ENCODE peak calls at places on chromosomes 2 and 18, in nine cellular contexts. One of them, this sample, is unnamed.

GRCh38 chr2:100494712-100495111 is 24.4 kb downstream of the NMS start:
- DNase-seq in PC-9: no peak
- DNase-seq in aorta: no peak
- DNase-seq in spleen: no peak
- DNase-seq in transverse colon: no peak
- DNase-seq in psoas muscle: no peak
- DNase-seq in tibial nerve: no peak
- DNase-seq in left ventricle myocardium inferior: no peak
- DNase-seq in keratinocyte: no peak
- DNase-seq in this sample: no peak

GRCh38 chr2:41934323-41935003 is 113.4 kb upstream of the PKDCC start:
- DNase-seq in tibial nerve: no peak
- DNase-seq in psoas muscle: peak; percentile 41
- DNase-seq in PC-9: no peak
- DNase-seq in spleen: no peak
- DNase-seq in aorta: no peak
- DNase-seq in keratinocyte: no peak
- DNase-seq in transverse colon: no peak
- DNase-seq in left ventricle myocardium inferior: peak; percentile 48
- DNase-seq in this sample: no peak

GRCh38 chr2:71190959-71191943 is 35.7 kb downstream of the PAIP2B start:
- DNase-seq in aorta: no peak
- DNase-seq in spleen: no peak
- DNase-seq in left ventricle myocardium inferior: no peak
- DNase-seq in PC-9: no peak
- DNase-seq in transverse colon: no peak
- DNase-seq in keratinocyte: no peak
- DNase-seq in psoas muscle: no peak
- DNase-seq in tibial nerve: no peak
- DNase-seq in this sample: no peak

GRCh38 chr18:64380117-64380516 is 231.2 kb upstream of the LINC00305 start:
- DNase-seq in aorta: no peak
- DNase-seq in spleen: no peak
- DNase-seq in keratinocyte: no peak
- DNase-seq in psoas muscle: no peak
- DNase-seq in left ventricle myocardium inferior: no peak
- DNase-seq in tibial nerve: no peak
- DNase-seq in transverse colon: no peak
- DNase-seq in PC-9: no peak
- DNase-seq in this sample: no peak

GRCh38 chr2:240991378-240992263 is 6.8 kb upstream of the SNED1 start:
- DNase-seq in transverse colon: peak; percentile 77
- DNase-seq in left ventricle myocardium inferior: peak; percentile 86
- DNase-seq in keratinocyte: no peak
- DNase-seq in spleen: peak; percentile 89
- DNase-seq in PC-9: peak; percentile 95
- DNase-seq in tibial nerve: peak; percentile 83
- DNase-seq in aorta: peak; percentile 97
- DNase-seq in psoas muscle: peak; percentile 95
- DNase-seq in this sample: peak; percentile 88

GRCh38 chr2:111896576-111896975 is 1.8 kb upstream of the MERTK start:
- DNase-seq in aorta: no peak
- DNase-seq in spleen: no peak
- DNase-seq in transverse colon: no peak
- DNase-seq in tibial nerve: no peak
- DNase-seq in keratinocyte: no peak
- DNase-seq in psoas muscle: no peak
- DNase-seq in PC-9: no peak
- DNase-seq in left ventricle myocardium inferior: no peak
- DNase-seq in this sample: no peak

GRCh38 chr2:23586691-23587090 is 201.7 kb downstream of the KLHL29 start:
- DNase-seq in keratinocyte: no peak
- DNase-seq in psoas muscle: no peak
- DNase-seq in spleen: peak; percentile 24
- DNase-seq in tibial nerve: no peak
- DNase-seq in left ventricle myocardium inferior: no peak
- DNase-seq in PC-9: no peak
- DNase-seq in aorta: peak; percentile 41
- DNase-seq in transverse colon: no peak
- DNase-seq in this sample: no peak

GRCh38 chr18:48826806-48827205 is 124.0 kb downstream of the SMAD7 start:
- DNase-seq in transverse colon: no peak
- DNase-seq in PC-9: no peak
- DNase-seq in keratinocyte: no peak
- DNase-seq in aorta: peak; percentile 67
- DNase-seq in psoas muscle: no peak
- DNase-seq in tibial nerve: no peak
- DNase-seq in spleen: peak; percentile 58
- DNase-seq in left ventricle myocardium inferior: no peak
- DNase-seq in this sample: peak; percentile 8

GRCh38 chr2:36731941-36732700 is 35.6 kb downstream of the VIT start:
- DNase-seq in aorta: no peak
- DNase-seq in tibial nerve: no peak
- DNase-seq in keratinocyte: no peak
- DNase-seq in psoas muscle: no peak
- DNase-seq in transverse colon: no peak
- DNase-seq in left ventricle myocardium inferior: no peak
- DNase-seq in PC-9: peak; percentile 37
- DNase-seq in spleen: no peak
- DNase-seq in this sample: no peak

GRCh38 chr2:620456-621302 is 56.5 kb downstream of the TMEM18 start:
- DNase-seq in keratinocyte: no peak
- DNase-seq in aorta: no peak
- DNase-seq in left ventricle myocardium inferior: no peak
- DNase-seq in PC-9: no peak
- DNase-seq in transverse colon: no peak
- DNase-seq in psoas muscle: no peak
- DNase-seq in spleen: no peak
- DNase-seq in tibial nerve: no peak
- DNase-seq in this sample: no peak

GRCh38 chr2:168050377-168050776 is 197.0 kb downstream of the STK39 start:
- DNase-seq in PC-9: no peak
- DNase-seq in left ventricle myocardium inferior: no peak
- DNase-seq in tibial nerve: no peak
- DNase-seq in spleen: no peak
- DNase-seq in transverse colon: no peak
- DNase-seq in aorta: no peak
- DNase-seq in keratinocyte: no peak
- DNase-seq in psoas muscle: no peak
- DNase-seq in this sample: no peak

GRCh38 chr2:191677091-191677645 is 768 bp upstream of the NABP1 start:
- DNase-seq in psoas muscle: no peak
- DNase-seq in left ventricle myocardium inferior: no peak
- DNase-seq in PC-9: no peak
- DNase-seq in spleen: no peak
- DNase-seq in keratinocyte: no peak
- DNase-seq in tibial nerve: no peak
- DNase-seq in transverse colon: peak; percentile 30
- DNase-seq in aorta: peak; percentile 64
- DNase-seq in this sample: peak; percentile 35

GRCh38 chr2:177808984-177809809 is 263.4 kb downstream of the PDE11A start:
- DNase-seq in keratinocyte: no peak
- DNase-seq in psoas muscle: no peak
- DNase-seq in transverse colon: no peak
- DNase-seq in aorta: no peak
- DNase-seq in left ventricle myocardium inferior: no peak
- DNase-seq in spleen: no peak
- DNase-seq in tibial nerve: no peak
- DNase-seq in PC-9: no peak
- DNase-seq in this sample: no peak

GRCh38 chr2:31334311-31335026 is 80.1 kb downstream of the XDH start:
- DNase-seq in left ventricle myocardium inferior: no peak
- DNase-seq in psoas muscle: no peak
- DNase-seq in keratinocyte: no peak
- DNase-seq in transverse colon: no peak
- DNase-seq in aorta: no peak
- DNase-seq in tibial nerve: no peak
- DNase-seq in spleen: no peak
- DNase-seq in PC-9: peak; percentile 12
- DNase-seq in this sample: no peak

GRCh38 chr18:2853926-2854664 is 7.3 kb downstream of the EMILIN2 start:
- DNase-seq in psoas muscle: no peak
- DNase-seq in PC-9: no peak
- DNase-seq in keratinocyte: no peak
- DNase-seq in spleen: no peak
- DNase-seq in aorta: no peak
- DNase-seq in transverse colon: no peak
- DNase-seq in left ventricle myocardium inferior: no peak
- DNase-seq in tibial nerve: no peak
- DNase-seq in this sample: no peak

GRCh38 chr2:109223490-109223889 is 94.5 kb downstream of the SH3RF3 start:
- DNase-seq in left ventricle myocardium inferior: no peak
- DNase-seq in aorta: no peak
- DNase-seq in transverse colon: no peak
- DNase-seq in PC-9: no peak
- DNase-seq in spleen: no peak
- DNase-seq in keratinocyte: no peak
- DNase-seq in tibial nerve: no peak
- DNase-seq in psoas muscle: no peak
- DNase-seq in this sample: no peak

GRCh38 chr2:123840614-123841013 is 184.5 kb upstream of the CNTNAP5 start:
- DNase-seq in keratinocyte: no peak
- DNase-seq in transverse colon: no peak
- DNase-seq in spleen: no peak
- DNase-seq in aorta: no peak
- DNase-seq in tibial nerve: no peak
- DNase-seq in psoas muscle: no peak
- DNase-seq in PC-9: no peak
- DNase-seq in left ventricle myocardium inferior: no peak
- DNase-seq in this sample: no peak

GRCh38 chr2:55047677-55048299 is 2.5 kb downstream of the RTN4 start:
- DNase-seq in aorta: no peak
- DNase-seq in psoas muscle: no peak
- DNase-seq in left ventricle myocardium inferior: no peak
- DNase-seq in spleen: no peak
- DNase-seq in keratinocyte: no peak
- DNase-seq in transverse colon: no peak
- DNase-seq in PC-9: peak; percentile 12
- DNase-seq in tibial nerve: no peak
- DNase-seq in this sample: no peak

GRCh38 chr18:49645836-49646235 is 84.0 kb downstream of the LIPG start:
- DNase-seq in spleen: peak; percentile 44
- DNase-seq in tibial nerve: no peak
- DNase-seq in aorta: no peak
- DNase-seq in psoas muscle: peak; percentile 73
- DNase-seq in transverse colon: peak; percentile 27
- DNase-seq in left ventricle myocardium inferior: peak; percentile 71
- DNase-seq in PC-9: no peak
- DNase-seq in keratinocyte: no peak
- DNase-seq in this sample: peak; percentile 80

GRCh38 chr2:67627456-67627855 is 230.3 kb downstream of the ETAA1 start:
- DNase-seq in PC-9: no peak
- DNase-seq in keratinocyte: no peak
- DNase-seq in tibial nerve: no peak
- DNase-seq in spleen: no peak
- DNase-seq in aorta: no peak
- DNase-seq in transverse colon: no peak
- DNase-seq in psoas muscle: no peak
- DNase-seq in left ventricle myocardium inferior: no peak
- DNase-seq in this sample: no peak

GRCh38 chr2:200963129-200963917 is at the start of gene ORC2:
- DNase-seq in left ventricle myocardium inferior: peak; percentile 93
- DNase-seq in aorta: peak; percentile 97
- DNase-seq in PC-9: peak; percentile 96
- DNase-seq in transverse colon: peak; percentile 96
- DNase-seq in psoas muscle: peak; percentile 95
- DNase-seq in tibial nerve: peak; percentile 93
- DNase-seq in keratinocyte: peak; percentile 81
- DNase-seq in spleen: peak; percentile 94
- DNase-seq in this sample: peak; percentile 95
- H3K4me1 ChIP-seq in left ventricle myocardium inferior: peaks cover 80% of the 10 kb centered on the region
- H3K4me1 ChIP-seq in aorta: peaks cover 8% of the 10 kb centered on the region
- H3K4me1 ChIP-seq in PC-9: peaks cover 51% of the 10 kb centered on the region
- H3K4me1 ChIP-seq in transverse colon: peaks cover 62% of the 10 kb centered on the region
- H3K4me1 ChIP-seq in psoas muscle: peaks cover 21% of the 10 kb centered on the region
- H3K4me1 ChIP-seq in tibial nerve: peaks cover 51% of the 10 kb centered on the region
- H3K4me1 ChIP-seq in keratinocyte: peaks cover 41% of the 10 kb centered on the region
- H3K4me1 ChIP-seq in spleen: peaks cover 44% of the 10 kb centered on the region
- H3K4me1 ChIP-seq in this sample: peaks cover 33% of the 10 kb centered on the region

DNA sequence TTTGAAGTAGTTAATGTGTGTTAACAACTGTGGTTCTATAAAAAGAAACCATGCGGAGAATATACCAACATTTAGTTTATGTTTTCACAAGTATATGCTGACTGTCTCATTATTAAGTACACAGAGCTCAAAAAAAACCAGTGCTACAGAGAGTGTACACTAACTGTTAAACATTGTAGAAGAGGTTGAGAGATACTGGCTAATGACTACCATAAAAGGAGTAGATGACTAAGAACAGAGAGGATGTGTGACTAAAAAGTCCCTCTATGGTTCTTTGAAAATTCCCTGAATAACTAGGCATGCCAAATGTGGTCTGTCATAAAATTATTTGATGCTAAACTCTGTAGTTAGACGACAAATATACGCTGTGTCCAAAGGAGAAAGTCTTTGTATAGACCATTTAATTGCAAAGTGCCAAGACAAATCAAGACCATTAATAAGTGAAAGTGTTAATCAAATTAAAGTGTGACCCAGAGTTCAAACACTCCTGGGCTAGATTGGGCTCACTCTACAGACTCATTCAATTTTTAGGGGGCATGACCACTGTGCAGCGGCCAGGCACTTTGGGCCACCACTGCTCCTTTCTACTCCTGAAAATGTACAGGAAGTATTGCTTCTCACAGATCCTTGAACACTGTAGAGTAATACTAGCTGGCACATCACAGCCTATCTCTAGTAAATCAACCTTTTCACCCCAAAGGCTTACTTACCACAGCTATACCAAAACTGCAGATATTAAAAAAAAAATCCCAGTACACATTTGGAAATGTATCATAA is 45.1 kb upstream of the SERTAD2 start:
- DNase-seq in keratinocyte: peak; percentile 7
- DNase-seq in transverse colon: no peak
- DNase-seq in spleen: no peak
- DNase-seq in tibial nerve: no peak
- DNase-seq in left ventricle myocardium inferior: no peak
- DNase-seq in PC-9: no peak
- DNase-seq in psoas muscle: no peak
- DNase-seq in aorta: no peak
- DNase-seq in this sample: no peak
- H3K4me1 ChIP-seq in keratinocyte: peaks cover 8% of the 10 kb centered on the region
- H3K4me1 ChIP-seq in transverse colon: peaks cover 7% of the 10 kb centered on the region
- H3K4me1 ChIP-seq in spleen: peaks cover 46% of the 10 kb centered on the region
- H3K4me1 ChIP-seq in tibial nerve: peaks cover 18% of the 10 kb centered on the region
- H3K4me1 ChIP-seq in left ventricle myocardium inferior: peaks cover 5% of the 10 kb centered on the region
- H3K4me1 ChIP-seq in PC-9: peaks cover 10% of the 10 kb centered on the region
- H3K4me1 ChIP-seq in psoas muscle: no peaks in the 10 kb centered on the region
- H3K4me1 ChIP-seq in aorta: no peaks in the 10 kb centered on the region
- H3K4me1 ChIP-seq in this sample: peaks cover 5% of the 10 kb centered on the region

GRCh38 chr18:57793630-57793986 is 9.5 kb downstream of the ATP8B1 start:
- DNase-seq in spleen: no peak
- DNase-seq in left ventricle myocardium inferior: no peak
- DNase-seq in keratinocyte: no peak
- DNase-seq in transverse colon: no peak
- DNase-seq in PC-9: no peak
- DNase-seq in tibial nerve: no peak
- DNase-seq in aorta: no peak
- DNase-seq in psoas muscle: no peak
- DNase-seq in this sample: no peak
- H3K4me1 ChIP-seq in spleen: peaks cover 22% of the 10 kb centered on the region
- H3K4me1 ChIP-seq in left ventricle myocardium inferior: peaks cover 80% of the 10 kb centered on the region
- H3K4me1 ChIP-seq in keratinocyte: peaks cover 12% of the 10 kb centered on the region
- H3K4me1 ChIP-seq in transverse colon: peaks cover 90% of the 10 kb centered on the region
- H3K4me1 ChIP-seq in PC-9: peaks cover 94% of the 10 kb centered on the region
- H3K4me1 ChIP-seq in tibial nerve: peaks cover 22% of the 10 kb centered on the region
- H3K4me1 ChIP-seq in aorta: peaks cover 10% of the 10 kb centered on the region
- H3K4me1 ChIP-seq in psoas muscle: peaks cover 34% of the 10 kb centered on the region
- H3K4me1 ChIP-seq in this sample: peaks cover 54% of the 10 kb centered on the region

GRCh38 chr2:203580846-203581245 is 45.7 kb upstream of the RAPH1 start:
- DNase-seq in transverse colon: no peak
- DNase-seq in tibial nerve: no peak
- DNase-seq in psoas muscle: no peak
- DNase-seq in aorta: no peak
- DNase-seq in PC-9: no peak
- DNase-seq in left ventricle myocardium inferior: no peak
- DNase-seq in keratinocyte: no peak
- DNase-seq in spleen: no peak
- DNase-seq in this sample: no peak
- H3K4me1 ChIP-seq in transverse colon: peaks cover 72% of the 10 kb centered on the region
- H3K4me1 ChIP-seq in tibial nerve: peaks cover 20% of the 10 kb centered on the region
- H3K4me1 ChIP-seq in psoas muscle: peaks cover 43% of the 10 kb centered on the region
- H3K4me1 ChIP-seq in aorta: peaks cover 8% of the 10 kb centered on the region
- H3K4me1 ChIP-seq in PC-9: peaks cover 80% of the 10 kb centered on the region
- H3K4me1 ChIP-seq in left ventricle myocardium inferior: peaks cover 38% of the 10 kb centered on the region
- H3K4me1 ChIP-seq in keratinocyte: peaks cover 30% of the 10 kb centered on the region
- H3K4me1 ChIP-seq in spleen: no peaks in the 10 kb centered on the region
- H3K4me1 ChIP-seq in this sample: peaks cover 9% of the 10 kb centered on the region

This sample was measured in heart left ventricle.